ENCODE peak calls at places on chromosomes 4 and X, in seven cellular contexts. One of them, this sample, is unnamed.

GRCh38 chr4:87716350-87717041 is 66.4 kb downstream of the DMP1 start:
- DNase-seq in esophagus squamous epithelium: no peak
- DNase-seq in PC-3: peak; percentile 15
- DNase-seq in neural progenitor cell: no peak
- DNase-seq in hepatocyte: no peak
- DNase-seq in ovary: peak; percentile 45
- DNase-seq in lung: no peak
- DNase-seq in this sample: peak; percentile 24

GRCh38 chrX:47662144-47662657 is 3.2 kb upstream of the UXT start:
- DNase-seq in hepatocyte: peak; percentile 54
- DNase-seq in ovary: peak; percentile 58
- DNase-seq in neural progenitor cell: no peak
- DNase-seq in esophagus squamous epithelium: no peak
- DNase-seq in PC-3: peak; percentile 63
- DNase-seq in lung: no peak
- DNase-seq in this sample: no peak

GRCh38 chrX:44785652-44786051 is 58.2 kb upstream of the DUSP21 start:
- DNase-seq in esophagus squamous epithelium: no peak
- DNase-seq in lung: no peak
- DNase-seq in PC-3: peak; percentile 92
- DNase-seq in hepatocyte: no peak
- DNase-seq in neural progenitor cell: no peak
- DNase-seq in ovary: no peak
- DNase-seq in this sample: no peak

GRCh38 chr4:80215449-80216052 is 18.2 kb downstream of the PRDM8 start:
- DNase-seq in PC-3: peak; percentile 50
- DNase-seq in ovary: no peak
- DNase-seq in neural progenitor cell: no peak
- DNase-seq in hepatocyte: peak; percentile 27
- DNase-seq in lung: no peak
- DNase-seq in esophagus squamous epithelium: no peak
- DNase-seq in this sample: no peak

GRCh38 chrX:38804481-38805293 is 3.4 kb downstream of the MID1IP1 start:
- DNase-seq in esophagus squamous epithelium: no peak
- DNase-seq in neural progenitor cell: peak; percentile 46
- DNase-seq in PC-3: peak; percentile 28
- DNase-seq in ovary: peak; percentile 37
- DNase-seq in hepatocyte: peak; percentile 32
- DNase-seq in lung: peak; percentile 32
- DNase-seq in this sample: no peak

GRCh38 chr4:22510750-22511149 is 5.1 kb downstream of the ADGRA3 start:
- DNase-seq in ovary: no peak
- DNase-seq in hepatocyte: no peak
- DNase-seq in neural progenitor cell: no peak
- DNase-seq in PC-3: no peak
- DNase-seq in lung: no peak
- DNase-seq in esophagus squamous epithelium: no peak
- DNase-seq in this sample: no peak

GRCh38 chr4:77618383-77619241 is 13.0 kb downstream of the CXCL13 start:
- DNase-seq in hepatocyte: peak; percentile 91
- DNase-seq in ovary: peak; percentile 60
- DNase-seq in neural progenitor cell: peak; percentile 86
- DNase-seq in PC-3: peak; percentile 83
- DNase-seq in esophagus squamous epithelium: no peak
- DNase-seq in lung: peak; percentile 69
- DNase-seq in this sample: peak; percentile 87

GRCh38 chr4:93416337-93417102 is 412.0 kb upstream of the ATOH1 start:
- DNase-seq in ovary: no peak
- DNase-seq in neural progenitor cell: no peak
- DNase-seq in hepatocyte: no peak
- DNase-seq in lung: no peak
- DNase-seq in esophagus squamous epithelium: no peak
- DNase-seq in PC-3: no peak
- DNase-seq in this sample: no peak

GRCh38 chr4:25171451-25171850 is 11.2 kb upstream of the SEPSECS start:
- DNase-seq in hepatocyte: no peak
- DNase-seq in neural progenitor cell: no peak
- DNase-seq in esophagus squamous epithelium: no peak
- DNase-seq in lung: no peak
- DNase-seq in ovary: no peak
- DNase-seq in PC-3: no peak
- DNase-seq in this sample: no peak

GRCh38 chr4:124686279-124686678 is 26.3 kb downstream of the ANKRD50 start:
- DNase-seq in neural progenitor cell: peak; percentile 69
- DNase-seq in PC-3: no peak
- DNase-seq in ovary: no peak
- DNase-seq in hepatocyte: no peak
- DNase-seq in lung: no peak
- DNase-seq in esophagus squamous epithelium: no peak
- DNase-seq in this sample: no peak

GRCh38 chr4:68175562-68176155 is 46.0 kb upstream of the TMPRSS11F start:
- DNase-seq in lung: no peak
- DNase-seq in esophagus squamous epithelium: no peak
- DNase-seq in neural progenitor cell: peak; percentile 70
- DNase-seq in hepatocyte: peak; percentile 82
- DNase-seq in PC-3: peak; percentile 86
- DNase-seq in ovary: peak; percentile 21
- DNase-seq in this sample: peak; percentile 41

GRCh38 chrX:111100191-111100590 is 4.2 kb downstream of the PAK3 start:
- DNase-seq in esophagus squamous epithelium: no peak
- DNase-seq in neural progenitor cell: peak; percentile 83
- DNase-seq in ovary: peak; percentile 26
- DNase-seq in PC-3: peak; percentile 59
- DNase-seq in lung: no peak
- DNase-seq in hepatocyte: peak; percentile 57
- DNase-seq in this sample: peak; percentile 5

GRCh38 chr4:54330896-54331295 is 101.8 kb downstream of the PDGFRA start:
- DNase-seq in neural progenitor cell: no peak
- DNase-seq in esophagus squamous epithelium: no peak
- DNase-seq in hepatocyte: no peak
- DNase-seq in lung: no peak
- DNase-seq in ovary: no peak
- DNase-seq in PC-3: no peak
- DNase-seq in this sample: no peak

GRCh38 chr4:16075061-16075460 is 8.8 kb downstream of the PROM1 start:
- DNase-seq in neural progenitor cell: no peak
- DNase-seq in PC-3: no peak
- DNase-seq in esophagus squamous epithelium: no peak
- DNase-seq in ovary: no peak
- DNase-seq in lung: no peak
- DNase-seq in hepatocyte: no peak
- DNase-seq in this sample: no peak

GRCh38 chrX:36867143-36867542 is 141.0 kb upstream of the FAM47C start:
- DNase-seq in esophagus squamous epithelium: no peak
- DNase-seq in neural progenitor cell: peak; percentile 46
- DNase-seq in lung: no peak
- DNase-seq in hepatocyte: peak; percentile 64
- DNase-seq in ovary: no peak
- DNase-seq in PC-3: peak; percentile 64
- DNase-seq in this sample: peak; percentile 4

GRCh38 chrX:39950035-39950688 is 147.6 kb downstream of the BCOR start:
- DNase-seq in PC-3: peak; percentile 49
- DNase-seq in ovary: no peak
- DNase-seq in hepatocyte: no peak
- DNase-seq in esophagus squamous epithelium: no peak
- DNase-seq in neural progenitor cell: no peak
- DNase-seq in lung: no peak
- DNase-seq in this sample: no peak

GRCh38 chr4:178633263-178633662 is 1191.0 kb upstream of the AGA start:
- DNase-seq in lung: no peak
- DNase-seq in ovary: no peak
- DNase-seq in hepatocyte: no peak
- DNase-seq in PC-3: peak; percentile 28
- DNase-seq in esophagus squamous epithelium: no peak
- DNase-seq in neural progenitor cell: no peak
- DNase-seq in this sample: no peak

GRCh38 chr4:38371391-38371851 is 292.6 kb upstream of the KLF3 start:
- DNase-seq in ovary: no peak
- DNase-seq in lung: no peak
- DNase-seq in neural progenitor cell: no peak
- DNase-seq in hepatocyte: peak; percentile 47
- DNase-seq in esophagus squamous epithelium: no peak
- DNase-seq in PC-3: peak; percentile 36
- DNase-seq in this sample: no peak

GRCh38 chr4:94551616-94552564 is 100.1 kb downstream of the PDLIM5 start:
- DNase-seq in hepatocyte: no peak
- DNase-seq in PC-3: no peak
- DNase-seq in lung: no peak
- DNase-seq in esophagus squamous epithelium: no peak
- DNase-seq in ovary: no peak
- DNase-seq in neural progenitor cell: no peak
- DNase-seq in this sample: no peak

GRCh38 chr4:94550352-94550751 is 98.6 kb downstream of the PDLIM5 start:
- DNase-seq in esophagus squamous epithelium: no peak
- DNase-seq in hepatocyte: no peak
- DNase-seq in neural progenitor cell: no peak
- DNase-seq in PC-3: no peak
- DNase-seq in lung: no peak
- DNase-seq in ovary: no peak
- DNase-seq in this sample: no peak

GRCh38 chr4:94546949-94547348 is 95.2 kb downstream of the PDLIM5 start:
- DNase-seq in neural progenitor cell: no peak
- DNase-seq in hepatocyte: no peak
- DNase-seq in PC-3: no peak
- DNase-seq in esophagus squamous epithelium: no peak
- DNase-seq in lung: no peak
- DNase-seq in ovary: no peak
- DNase-seq in this sample: no peak

GRCh38 chr4:94548571-94548970 is 96.8 kb downstream of the PDLIM5 start:
- DNase-seq in PC-3: peak; percentile 86
- DNase-seq in ovary: no peak
- DNase-seq in lung: no peak
- DNase-seq in neural progenitor cell: peak; percentile 36
- DNase-seq in hepatocyte: peak; percentile 47
- DNase-seq in esophagus squamous epithelium: no peak
- DNase-seq in this sample: no peak

GRCh38 chr4:94550851-94551250 is 99.1 kb downstream of the PDLIM5 start:
- DNase-seq in ovary: no peak
- DNase-seq in PC-3: no peak
- DNase-seq in lung: no peak
- DNase-seq in esophagus squamous epithelium: no peak
- DNase-seq in neural progenitor cell: no peak
- DNase-seq in hepatocyte: no peak
- DNase-seq in this sample: no peak
- H3K27ac ChIP-seq in ovary: no peak overlapping the region
- H3K27ac ChIP-seq in PC-3: no peak overlapping the region
- H3K27ac ChIP-seq in lung: no peak overlapping the region
- H3K27ac ChIP-seq in esophagus squamous epithelium: no peak overlapping the region
- H3K27ac ChIP-seq in neural progenitor cell: no peak overlapping the region
- H3K27ac ChIP-seq in hepatocyte: no peak overlapping the region
- H3K27ac ChIP-seq in this sample: no peak overlapping the region

DNA sequence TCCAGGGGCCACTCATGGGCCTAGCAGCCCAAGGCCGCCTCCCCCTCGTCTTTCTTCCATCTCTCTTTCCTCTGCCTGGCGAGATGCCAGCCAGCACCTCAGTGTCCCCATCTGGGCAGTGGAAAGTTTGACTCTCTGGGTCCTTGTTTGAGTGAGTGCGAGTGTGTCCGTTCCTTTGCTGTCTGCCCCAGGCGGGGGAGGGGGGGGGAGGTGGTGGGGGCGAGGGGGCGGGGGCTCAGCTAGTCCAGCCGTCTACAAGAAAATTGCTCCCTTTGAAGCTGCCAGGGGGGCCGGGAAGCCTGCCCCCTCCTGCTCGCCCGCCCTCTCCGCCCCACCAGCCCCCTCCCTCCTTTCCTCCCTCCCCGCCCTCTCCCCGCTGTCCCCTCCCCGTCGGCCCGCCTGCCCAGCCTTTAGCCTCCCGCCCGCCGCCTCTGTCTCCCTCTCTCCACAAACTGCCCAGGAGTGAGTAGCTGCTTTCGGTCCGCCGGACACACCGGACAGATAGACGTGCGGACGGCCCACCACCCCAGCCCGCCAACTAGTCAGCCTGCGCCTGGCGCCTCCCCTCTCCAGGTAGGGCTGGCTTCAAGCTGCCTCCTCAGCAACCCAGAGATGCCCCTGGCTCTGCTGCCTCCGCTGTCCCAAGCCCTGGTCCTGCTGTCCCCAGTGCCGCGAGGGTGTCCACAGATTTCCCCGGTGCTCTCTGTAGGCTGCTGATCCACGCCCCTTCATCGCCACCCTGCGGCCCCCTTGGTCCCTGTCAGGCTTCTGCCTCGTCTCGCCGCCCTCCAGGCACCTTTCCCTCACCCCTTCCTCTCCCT is at the start of gene BGN:
- DNase-seq in neural progenitor cell: peak; percentile 69
- DNase-seq in lung: no peak
- DNase-seq in ovary: peak; percentile 67
- DNase-seq in PC-3: no peak
- DNase-seq in hepatocyte: peak; percentile 59
- DNase-seq in esophagus squamous epithelium: no peak
- DNase-seq in this sample: no peak
- H3K4me3 ChIP-seq in neural progenitor cell: peak within 1 kb of the TSS; percentile 37
- H3K4me3 ChIP-seq in lung: peak within 1 kb of the TSS; percentile 14
- H3K4me3 ChIP-seq in ovary: peak within 1 kb of the TSS; percentile 7
- H3K4me3 ChIP-seq in PC-3: no peak within 1 kb of the TSS
- H3K4me3 ChIP-seq in hepatocyte: no peak within 1 kb of the TSS
- H3K4me3 ChIP-seq in esophagus squamous epithelium: peak within 1 kb of the TSS; percentile 57
- H3K4me3 ChIP-seq in this sample: no peak within 1 kb of the TSS

GRCh38 chr4:182876427-182876826 is 40.8 kb downstream of the DCTD start:
- DNase-seq in esophagus squamous epithelium: no peak
- DNase-seq in ovary: no peak
- DNase-seq in hepatocyte: no peak
- DNase-seq in neural progenitor cell: no peak
- DNase-seq in PC-3: no peak
- DNase-seq in lung: no peak
- DNase-seq in this sample: no peak

GRCh38 chr4:182875471-182875870 is 41.7 kb downstream of the DCTD start:
- DNase-seq in PC-3: no peak
- DNase-seq in esophagus squamous epithelium: no peak
- DNase-seq in hepatocyte: no peak
- DNase-seq in lung: no peak
- DNase-seq in neural progenitor cell: no peak
- DNase-seq in ovary: no peak
- DNase-seq in this sample: no peak

GRCh38 chr4:182874946-182875345 is 42.2 kb downstream of the DCTD start:
- DNase-seq in ovary: no peak
- DNase-seq in PC-3: no peak
- DNase-seq in esophagus squamous epithelium: no peak
- DNase-seq in lung: no peak
- DNase-seq in hepatocyte: no peak
- DNase-seq in neural progenitor cell: no peak
- DNase-seq in this sample: no peak

GRCh38 chr4:182877326-182877883 is 39.8 kb downstream of the DCTD start:
- DNase-seq in esophagus squamous epithelium: no peak
- DNase-seq in PC-3: peak; percentile 6
- DNase-seq in ovary: no peak
- DNase-seq in lung: no peak
- DNase-seq in neural progenitor cell: no peak
- DNase-seq in hepatocyte: no peak
- DNase-seq in this sample: no peak

GRCh38 chr4:182876006-182876405 is 41.2 kb downstream of the DCTD start:
- DNase-seq in PC-3: no peak
- DNase-seq in esophagus squamous epithelium: no peak
- DNase-seq in hepatocyte: no peak
- DNase-seq in lung: no peak
- DNase-seq in neural progenitor cell: no peak
- DNase-seq in ovary: no peak
- DNase-seq in this sample: no peak
- H3K27ac ChIP-seq in PC-3: no peak overlapping the region
- H3K27ac ChIP-seq in esophagus squamous epithelium: no peak overlapping the region
- H3K27ac ChIP-seq in hepatocyte: no peak overlapping the region
- H3K27ac ChIP-seq in lung: no peak overlapping the region
- H3K27ac ChIP-seq in neural progenitor cell: no peak overlapping the region
- H3K27ac ChIP-seq in ovary: no peak overlapping the region
- H3K27ac ChIP-seq in this sample: no peak overlapping the region

GRCh38 chrX:136754641-136755040 is 26.1 kb downstream of the ARHGEF6 start:
- DNase-seq in neural progenitor cell: peak; percentile 8
- DNase-seq in lung: no peak
- DNase-seq in esophagus squamous epithelium: no peak
- DNase-seq in hepatocyte: no peak
- DNase-seq in ovary: no peak
- DNase-seq in PC-3: no peak
- DNase-seq in this sample: peak; percentile 3
- H3K4me3 ChIP-seq in neural progenitor cell: no peak overlapping the region
- H3K4me3 ChIP-seq in lung: no peak overlapping the region
- H3K4me3 ChIP-seq in esophagus squamous epithelium: no peak overlapping the region
- H3K4me3 ChIP-seq in hepatocyte: no peak overlapping the region
- H3K4me3 ChIP-seq in ovary: no peak overlapping the region
- H3K4me3 ChIP-seq in PC-3: no peak overlapping the region
- H3K4me3 ChIP-seq in this sample: no peak overlapping the region